ENCODE peak calls at places on chromosomes 13 and 19, in nine cellular contexts. H, L, V, Z, O, D, T, P and E are unnamed samples. For H3K36me3, the result is how much of the 10 kb centered on the place peaks cover.

GRCh38 chr19:33798701-33799111 is 2.0 kb downstream of the KCTD15 start:
- DNase-seq in V (no peak), P (no peak), L (no peak), T (no peak), O (no peak), Z (no peak), D (no peak), H (no peak), E (peak)

GRCh38 chr19:50817941-50818858 is 5.4 kb downstream of the KLK1 start:
- DNase-seq in L (no peak), O (no peak), H (no peak), T (peak), D (peak), P (no peak), V (peak), Z (peak), E (peak)

GRCh38 chr19:48558018-48558684 is 6.2 kb downstream of the SULT2B1 start:
- DNase-seq in Z (no peak), D (peak), L (no peak), V (peak), T (peak), O (no peak), H (no peak), P (no peak), E (peak)

GRCh38 chr13:106432636-106433035 is 102.8 kb downstream of the EFNB2 start:
- DNase-seq in P (no peak), L (no peak), H (no peak), Z (no peak), V (peak), D (peak), O (no peak), T (no peak), E (no peak)

GRCh38 chr13:30789360-30789862 is 54.1 kb downstream of the ALOX5AP start:
- DNase-seq in L (no peak), P (no peak), T (no peak), Z (no peak), D (no peak), H (no peak), O (no peak), V (no peak), E (no peak)

GRCh38 chr13:83350569-83350968 is 531.7 kb downstream of the SLITRK1 start:
- DNase-seq in O (no peak), P (no peak), Z (no peak), D (no peak), H (no peak), T (no peak), L (no peak), V (peak), E (no peak)

GRCh38 chr13:25375727-25376358 is 4.1 kb downstream of the ATP8A2 start:
- DNase-seq in H (no peak), L (no peak), V (peak), D (peak), P (no peak), T (no peak), O (no peak), Z (no peak), E (peak)

GRCh38 chr13:80463673-80464352 is 122.9 kb upstream of the SPRY2 start:
- DNase-seq in D (no peak), T (no peak), Z (no peak), O (no peak), H (no peak), V (peak), P (no peak), L (no peak), E (no peak)

GRCh38 chr13:47661076-47661475 is 340.0 kb downstream of the SUCLA2 start:
- DNase-seq in O (no peak), H (no peak), V (peak), D (no peak), P (no peak), L (no peak), T (no peak), Z (no peak), E (no peak)

GRCh38 chr19:49793561-49793840 is 19.6 kb downstream of the FUZ start:
- DNase-seq in V (peak), P (no peak), O (no peak), D (no peak), H (no peak), Z (no peak), L (no peak), T (no peak), E (no peak)

GRCh38 chr13:112330479-112331407 is 45.4 kb upstream of the SPACA7 start:
- DNase-seq in L (no peak), P (no peak), D (no peak), T (peak), O (no peak), V (no peak), Z (no peak), H (no peak), E (peak)
- H3K4me3 ChIP-seq in L (no peak), P (no peak), D (no peak), T (no peak), O (no peak), V (no peak), Z (peak), H (no peak), E (no peak)

DNA sequence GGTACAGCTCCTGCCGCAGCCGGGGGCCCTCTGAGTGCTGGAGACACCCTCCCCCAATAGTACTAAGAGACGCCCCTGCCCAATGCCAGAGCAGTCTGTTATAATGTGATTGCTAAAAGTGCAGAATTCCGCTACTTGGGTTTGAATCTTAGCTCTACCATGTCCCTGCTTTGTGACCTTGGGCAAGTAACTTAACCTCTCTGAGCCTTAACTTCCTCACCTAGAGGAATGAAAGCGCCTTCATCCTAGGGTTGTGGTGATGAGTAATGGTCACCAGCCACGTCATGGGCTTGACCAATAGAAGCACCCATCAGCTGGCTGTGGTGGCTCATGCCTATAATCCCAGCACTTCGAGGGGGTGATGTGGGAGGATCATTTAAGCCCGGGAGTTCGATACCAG is 6.5 kb downstream of the PLEKHG2 start:
- DNase-seq in O (no peak), H (no peak), P (no peak), L (no peak), T (no peak), D (no peak), V (no peak), Z (no peak), E (no peak)
- H3K36me3 ChIP-seq in O (under half), H (under half), P (half or more), L (under half), T (under half), D (under half), V (under half), Z (under half), E (under half)

DNA sequence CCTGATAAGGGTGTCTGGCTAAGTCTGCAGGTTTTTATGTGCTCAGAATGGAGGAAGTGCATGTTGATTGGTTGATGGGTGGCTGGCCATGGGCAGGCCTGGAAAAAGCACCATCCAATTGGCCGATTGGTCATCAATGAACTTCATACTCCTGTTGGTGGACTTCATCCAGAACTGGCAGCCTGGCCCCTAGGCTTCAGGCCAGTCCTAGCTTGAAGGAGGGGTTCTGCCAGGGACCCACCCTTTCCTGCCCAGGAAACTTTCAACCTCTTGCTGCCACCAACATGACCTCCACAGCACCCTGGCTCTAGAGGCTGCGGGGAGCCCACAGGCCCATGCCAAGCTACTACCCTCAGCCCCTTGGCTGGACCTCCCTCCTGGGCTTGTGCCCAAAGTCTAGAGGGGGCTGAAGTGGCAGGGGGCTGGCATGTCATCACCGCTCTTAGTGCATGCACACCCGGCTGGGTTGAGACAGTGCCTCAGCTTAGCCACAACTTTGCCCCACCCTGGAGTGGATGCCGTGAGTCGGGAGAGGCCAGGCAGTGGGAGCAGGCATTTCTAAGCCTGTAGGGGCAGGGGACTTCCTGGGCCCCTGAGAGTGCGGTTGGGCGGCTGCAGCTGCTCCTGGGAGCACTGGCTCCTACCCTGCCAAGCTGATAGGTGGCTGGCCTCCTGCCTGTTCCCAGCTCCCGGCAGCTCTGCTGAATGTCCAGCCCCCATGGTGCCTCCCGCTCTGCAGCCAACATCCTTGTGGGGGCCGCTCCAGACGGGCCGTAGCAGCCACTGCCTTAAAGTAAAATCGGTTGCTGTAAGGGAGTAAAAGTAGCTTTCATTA is 13.2 kb downstream of the DNAJC15 start:
- DNase-seq in O (no peak), H (no peak), Z (no peak), V (no peak), D (no peak), T (no peak), P (no peak), L (no peak), E (peak)
- H3K4me3 ChIP-seq in O (no peak), H (no peak), Z (no peak), V (no peak), D (no peak), T (no peak), P (no peak), L (no peak), E (no peak)

DNA sequence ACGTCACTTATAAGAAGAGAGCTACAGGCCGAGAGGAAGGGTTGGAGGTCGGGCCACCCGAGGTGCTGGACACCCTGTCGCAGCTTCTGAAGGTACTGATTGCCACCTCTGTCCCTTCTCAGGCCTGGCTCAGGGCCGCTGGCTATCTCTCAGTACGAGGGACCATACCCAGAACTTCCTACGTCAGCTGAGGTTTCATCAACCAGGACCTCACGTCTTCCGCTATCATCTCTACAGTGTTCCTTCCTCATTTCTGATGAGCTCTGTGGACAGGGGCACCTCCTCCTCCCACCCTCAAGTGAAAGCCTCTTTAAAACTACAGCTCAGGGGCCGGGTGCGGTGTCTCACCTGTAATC is 58.2 kb upstream of the USE1 start:
- DNase-seq in Z (no peak), L (no peak), O (no peak), P (no peak), H (no peak), T (no peak), D (no peak), V (no peak), E (no peak)
- H3K36me3 ChIP-seq in Z (under half), L (under half), O (under half), P (half or more), H (under half), T (under half), D (under half), V (under half), E (under half)

GRCh38 chr19:2578391-2578826 is 102.5 kb downstream of the GADD45B start:
- DNase-seq in Z (no peak), D (no peak), L (no peak), H (peak), P (no peak), O (peak), V (peak), T (peak), E (peak)
- H3K4me3 ChIP-seq in Z (peak), D (peak), L (peak), H (peak), P (peak), O (peak), V (peak), T (no peak), E (peak)

DNA sequence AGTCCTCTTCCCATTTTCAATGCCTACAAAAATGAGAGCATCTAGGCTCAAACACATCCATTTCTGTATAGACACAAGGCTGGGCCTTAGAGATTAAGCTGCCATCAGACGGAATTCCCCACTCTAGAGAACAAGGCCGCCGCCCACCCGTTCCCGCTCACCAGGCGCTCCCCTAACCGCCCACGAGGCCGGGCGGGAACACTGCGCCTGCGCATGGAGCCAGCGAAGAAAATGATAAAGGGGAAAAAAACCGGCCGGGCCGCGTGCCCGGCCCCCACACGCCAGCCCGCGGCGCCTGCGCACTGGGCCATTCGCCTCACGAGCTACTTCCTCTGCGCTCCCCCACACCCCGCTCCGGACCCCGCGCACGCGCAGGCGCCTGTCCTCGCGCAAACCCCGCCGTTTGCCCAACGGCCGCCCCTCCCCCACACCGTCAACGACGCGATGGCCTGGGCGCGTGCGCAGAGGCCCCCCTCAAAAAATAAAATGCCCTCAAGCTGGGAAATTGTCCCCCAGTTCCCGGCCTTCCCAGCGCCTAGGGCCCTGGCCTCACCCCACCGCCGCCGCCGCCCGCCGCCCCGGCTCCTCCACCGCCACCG is 540 bp downstream of the HNRNPL start:
- DNase-seq in H (peak), V (peak), D (peak), Z (peak), L (peak), P (peak), T (peak), O (peak), E (peak)
- H3K36me3 ChIP-seq in H (under half), V (under half), D (under half), Z (under half), L (under half), P (under half), T (under half), O (under half), E (under half)